ENCODE peak calls at places on chromosomes 4 and X, in eight cellular contexts. E, Y, J, T, B, X, K and G are unnamed samples.

GRCh38 chr4:37685726-37686372 is 327 bp downstream of the RELL1 start:
- DNase-seq in E (peak; percentile 56), Y (peak; percentile 58), J (peak; percentile 59), T (no peak), B (no peak), X (no peak), K (peak; percentile 26), G (peak; percentile 80)

GRCh38 chr4:16783119-16783518 is 115.3 kb downstream of the LDB2 start:
- DNase-seq in E (no peak), Y (no peak), J (no peak), T (no peak), B (peak; percentile 74), X (no peak), K (no peak), G (no peak)

GRCh38 chr4:12595489-12595888 is 888.7 kb downstream of the RAB28 start:
- DNase-seq in E (no peak), Y (no peak), J (no peak), T (no peak), B (no peak), X (no peak), K (no peak), G (no peak)

GRCh38 chr4:74546020-74546419 is 101.1 kb downstream of the AREG start:
- DNase-seq in E (no peak), Y (no peak), J (no peak), T (no peak), B (no peak), X (peak; percentile 92), K (no peak), G (no peak)

GRCh38 chrX:81377329-81377728 is 175.4 kb downstream of the SH3BGRL start:
- DNase-seq in E (no peak), Y (no peak), J (no peak), T (no peak), B (no peak), X (peak; percentile 8), K (no peak), G (no peak)

GRCh38 chr4:69057620-69058409 is 38.5 kb upstream of the UGT2B7 start:
- DNase-seq in E (no peak), Y (peak; percentile 32), J (no peak), T (no peak), B (peak; percentile 53), X (no peak), K (no peak), G (no peak)

GRCh38 chr4:146520894-146521542 is 722 bp downstream of the SLC10A7 start:
- DNase-seq in E (peak; percentile 25), Y (peak; percentile 46), J (no peak), T (no peak), B (no peak), X (peak; percentile 68), K (peak; percentile 11), G (no peak)

GRCh38 chr4:31518796-31519250 is 798.7 kb downstream of the PCDH7 start:
- DNase-seq in E (no peak), Y (no peak), J (no peak), T (no peak), B (no peak), X (peak; percentile 21), K (no peak), G (no peak)

GRCh38 chrX:42220722-42221121 is 297.4 kb upstream of the CASK start:
- DNase-seq in E (no peak), Y (no peak), J (no peak), T (no peak), B (no peak), X (no peak), K (no peak), G (no peak)

GRCh38 chr4:123802933-123803332 is 406.3 kb downstream of the SPRY1 start:
- DNase-seq in E (no peak), Y (no peak), J (no peak), T (no peak), B (no peak), X (no peak), K (no peak), G (no peak)

DNA sequence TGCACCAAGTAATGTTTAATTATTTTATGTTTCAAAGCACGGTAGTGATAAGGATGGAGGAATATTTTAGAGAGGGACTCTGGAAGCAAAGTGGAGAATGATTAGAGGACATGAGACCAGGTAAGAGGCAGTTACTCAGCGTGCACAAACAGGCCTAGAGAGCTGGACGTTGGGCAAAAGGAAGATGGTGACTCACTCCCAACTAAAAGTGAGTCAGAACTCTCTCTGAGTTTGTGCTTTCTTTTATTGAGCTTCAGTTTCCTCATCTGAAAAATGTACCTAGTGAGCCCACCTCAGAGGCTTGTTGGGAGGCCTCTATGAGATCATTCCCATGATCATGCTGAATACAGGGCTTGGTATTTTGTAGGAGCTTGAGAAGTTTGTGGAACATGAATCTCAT is 1.6 kb upstream of the ZC4H2 start:
- DNase-seq in E (no peak), Y (no peak), J (no peak), T (no peak), B (no peak), X (peak; percentile 78), K (no peak), G (no peak)
- H3K4me1 ChIP-seq in E (no peaks in the 10 kb centered on the region), Y (no peaks in the 10 kb centered on the region), J (no peaks in the 10 kb centered on the region), T (peaks cover 2% of the 10 kb centered on the region), B (no peaks in the 10 kb centered on the region), X (peaks cover 5% of the 10 kb centered on the region), K (no peaks in the 10 kb centered on the region), G (no peaks in the 10 kb centered on the region)

DNA sequence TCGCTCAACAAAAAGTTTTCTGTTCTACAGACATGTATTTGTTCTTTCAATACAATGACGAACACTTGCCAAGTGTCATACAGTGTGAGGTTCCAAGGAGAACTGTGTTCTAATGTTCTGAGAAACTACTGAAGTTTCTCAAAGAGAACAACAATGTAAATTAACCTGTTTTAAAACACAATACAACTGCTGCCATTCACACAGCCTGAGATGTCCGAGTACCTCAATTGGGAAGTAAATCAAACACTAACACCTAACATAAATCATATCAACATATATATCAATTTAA is 35.3 kb downstream of the APBB2 start:
- DNase-seq in E (no peak), Y (no peak), J (no peak), T (no peak), B (no peak), X (no peak), K (no peak), G (no peak)
- H3K4me1 ChIP-seq in E (peaks cover 4% of the 10 kb centered on the region), Y (peaks cover 43% of the 10 kb centered on the region), J (peaks cover 18% of the 10 kb centered on the region), T (peaks cover 37% of the 10 kb centered on the region), B (peaks cover 5% of the 10 kb centered on the region), X (peaks cover 40% of the 10 kb centered on the region), K (no peaks in the 10 kb centered on the region), G (peaks cover 57% of the 10 kb centered on the region)

DNA sequence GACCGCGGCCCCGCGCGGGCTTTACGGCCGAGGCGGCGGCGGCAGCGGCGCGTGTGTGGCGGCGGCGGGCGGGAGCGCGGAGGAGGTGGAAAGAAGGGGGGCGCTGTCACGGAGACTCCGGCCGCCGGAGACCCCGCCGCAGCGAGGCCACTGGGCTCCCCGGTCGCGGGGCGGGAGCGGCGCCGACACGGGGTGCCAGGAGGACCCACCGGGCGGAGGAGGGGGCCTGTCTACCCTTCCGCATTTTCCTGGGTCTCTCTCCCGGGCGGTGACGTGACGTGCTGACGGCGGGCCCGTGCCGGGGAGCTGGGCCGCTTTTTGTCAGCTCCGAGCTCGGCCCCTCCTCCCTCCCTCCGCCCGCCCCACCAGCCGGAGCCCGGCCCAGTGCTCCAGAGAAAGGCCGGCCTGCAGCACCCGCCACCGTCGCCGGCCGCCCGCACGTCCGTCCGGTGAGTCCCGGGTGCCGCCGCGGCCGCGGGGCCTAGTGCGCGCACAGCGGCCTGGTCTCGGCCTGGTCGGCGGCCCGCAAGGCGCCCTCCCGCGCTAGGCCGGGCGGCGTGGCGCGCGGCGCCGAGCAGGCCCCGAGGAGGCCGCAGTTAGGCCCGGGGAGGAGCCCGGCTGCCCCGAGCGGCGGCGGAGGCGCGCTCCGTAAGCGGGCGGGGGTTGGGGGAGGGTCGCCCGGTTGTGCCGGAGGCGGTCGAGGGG is at the start of gene ZFX:
- DNase-seq in E (peak; percentile 72), Y (peak; percentile 77), J (peak; percentile 65), T (no peak), B (peak; percentile 88), X (peak; percentile 67), K (peak; percentile 9), G (peak; percentile 75)
- H3K4me1 ChIP-seq in E (no peaks in the 10 kb centered on the region), Y (peaks cover 8% of the 10 kb centered on the region), J (peaks cover 12% of the 10 kb centered on the region), T (peaks cover 48% of the 10 kb centered on the region), B (no peaks in the 10 kb centered on the region), X (peaks cover 52% of the 10 kb centered on the region), K (no peaks in the 10 kb centered on the region), G (peaks cover 5% of the 10 kb centered on the region)

GRCh38 chrX:71017396-71017939 is 50.7 kb downstream of the SNX12 start:
- DNase-seq in E (no peak), Y (no peak), J (no peak), T (no peak), B (no peak), X (peak; percentile 30), K (peak; percentile 27), G (no peak)
- H3K4me1 ChIP-seq in E (no peaks in the 10 kb centered on the region), Y (no peaks in the 10 kb centered on the region), J (no peaks in the 10 kb centered on the region), T (no peaks in the 10 kb centered on the region), B (no peaks in the 10 kb centered on the region), X (no peaks in the 10 kb centered on the region), K (no peaks in the 10 kb centered on the region), G (no peaks in the 10 kb centered on the region)